ENCODE peak calls at places on chromosomes 16 and 17, in five cellular contexts. O is H1, M is HepG2, E is WTC11, A is GM12878. Z is an unnamed sample.

GRCh38 chr16:53805113-53805512 is 101.2 kb downstream of the FTO start:
- DNase-seq in A (no peak), E (no peak), O (no peak), M (no peak), Z (no peak)

GRCh38 chr17:47952181-47953021 is 5.3 kb downstream of the PRR15L start:
- DNase-seq in A (no peak), E (no peak), M (peak), O (no peak), Z (no peak)

GRCh38 chr16:50887500-50887899 is 145.6 kb downstream of the CYLD start:
- DNase-seq in O (peak), M (no peak), E (no peak), A (no peak), Z (no peak)

GRCh38 chr16:29784901-29785500 is 5.5 kb upstream of the KIF22 start:
- DNase-seq in E (peak), M (no peak), O (peak), A (no peak), Z (peak)

GRCh38 chr17:80089762-80090161 is 11.6 kb upstream of the GAA start:
- DNase-seq in A (no peak), O (no peak), M (no peak), E (no peak), Z (no peak)

GRCh38 chr16:77833906-77834599 is 45.7 kb downstream of the VAT1L start:
- DNase-seq in E (no peak), M (no peak), O (peak), A (no peak), Z (no peak)

GRCh38 chr17:3554440-3554839 is 3.2 kb downstream of the TRPV3 start:
- DNase-seq in O (no peak), A (no peak), E (no peak), M (no peak), Z (no peak)

GRCh38 chr17:17886253-17886652 is 49.5 kb upstream of the SREBF1 start:
- DNase-seq in E (no peak), M (no peak), A (no peak), O (no peak), Z (no peak)

GRCh38 chr17:63843387-63844292 is 1.2 kb upstream of the SMARCD2 start:
- DNase-seq in A (peak), M (no peak), O (no peak), E (no peak), Z (no peak)

GRCh38 chr16:58195344-58195743 is 2.6 kb downstream of the CSNK2A2 start:
- DNase-seq in O (no peak), A (no peak), M (no peak), E (no peak), Z (no peak)

GRCh38 chr17:10631048-10631700 is 25.9 kb downstream of the MYH3 start:
- DNase-seq in O (peak), M (no peak), A (no peak), E (peak), Z (peak)

GRCh38 chr17:9173386-9173983 is 152.2 kb downstream of the NTN1 start:
- DNase-seq in A (no peak), M (no peak), O (no peak), E (no peak), Z (no peak)

GRCh38 chr17:9166678-9167077 is 145.4 kb downstream of the NTN1 start:
- DNase-seq in A (no peak), E (no peak), O (no peak), M (no peak), Z (no peak)

GRCh38 chr17:9170822-9171221 is 149.5 kb downstream of the NTN1 start:
- DNase-seq in E (no peak), A (no peak), M (peak), O (no peak), Z (no peak)

GRCh38 chr17:9170336-9170735 is 149.0 kb downstream of the NTN1 start:
- DNase-seq in O (no peak), M (no peak), A (no peak), E (no peak), Z (no peak)

DNA sequence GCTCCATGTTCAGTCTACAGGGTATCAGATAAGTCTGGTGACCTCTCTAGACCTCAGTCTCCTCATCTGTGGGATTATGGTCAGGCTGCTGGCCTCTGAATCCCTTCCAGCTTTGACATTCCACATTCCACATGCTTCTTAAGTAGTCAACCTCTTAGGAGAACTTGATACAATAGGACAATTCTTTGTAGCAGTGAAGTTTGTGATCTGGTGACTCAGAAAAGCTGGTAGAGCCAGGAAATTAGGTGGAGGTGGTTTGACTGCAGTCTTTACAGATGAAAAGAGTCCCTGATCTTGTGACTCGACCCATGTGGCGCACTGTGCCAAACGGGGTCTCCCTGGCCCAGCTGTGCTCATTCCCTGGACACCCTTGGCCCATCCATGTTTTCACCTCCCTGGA is 147.8 kb downstream of the NTN1 start:
- DNase-seq in O (no peak), A (no peak), M (no peak), E (no peak), Z (no peak)
- TF ChIP-seq MAX in O (no peak), A (no peak), M (no peak), E (no peak), Z (no peak)

GRCh38 chr17:51103050-51103449 is 17.6 kb downstream of the SPAG9 start:
- DNase-seq in E (no peak), A (no peak), M (no peak), O (no peak), Z (no peak)
- TF ChIP-seq USF2 in E (no peak), A (no peak), M (no peak), O (no peak), Z (no peak)

GRCh38 chr16:56869513-56870270 is 4.7 kb downstream of the SLC12A3 start:
- DNase-seq in O (peak), A (no peak), E (peak), M (peak), Z (peak)
- TF ChIP-seq CREB1 in O (peak), A (peak), E (no peak), M (no peak), Z (no peak)

DNA sequence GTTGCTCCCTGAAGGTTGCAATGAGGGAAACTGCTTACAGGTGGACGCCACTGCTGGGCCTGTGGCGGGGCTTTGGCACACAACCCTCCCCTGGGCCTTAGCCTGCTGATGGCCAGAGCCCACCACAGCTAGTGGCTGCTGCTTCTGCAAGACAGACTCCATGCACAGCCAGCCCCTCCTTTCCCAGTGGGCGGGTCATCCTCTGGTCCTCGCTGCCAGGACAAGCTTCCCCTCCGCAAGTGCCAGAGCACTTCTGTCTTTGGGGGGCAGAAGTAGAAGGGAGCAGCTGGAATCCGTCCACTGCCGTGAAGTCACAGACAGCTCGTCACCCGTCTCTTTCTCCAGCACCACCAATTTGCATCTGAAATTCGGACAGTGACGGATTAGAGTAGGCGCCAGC is 31.2 kb upstream of the NAT9 start:
- DNase-seq in E (no peak), O (no peak), M (no peak), A (no peak), Z (no peak)
- TF ChIP-seq MAX in E (no peak), O (no peak), M (no peak), A (no peak), Z (no peak)

GRCh38 chr17:78010759-78011158 is 52.3 kb downstream of the TNRC6C start:
- DNase-seq in M (no peak), E (no peak), O (no peak), A (no peak), Z (no peak)
- TF ChIP-seq USF2 in M (no peak), E (no peak), O (no peak), A (no peak), Z (no peak)

GRCh38 chr17:44925731-44926697 is 10.7 kb upstream of the GFAP start:
- DNase-seq in M (no peak), O (no peak), A (no peak), E (no peak), Z (no peak)

GRCh38 chr17:44921122-44921882 is 6.0 kb upstream of the GFAP start:
- DNase-seq in A (no peak), E (peak), O (peak), M (no peak), Z (peak)

GRCh38 chr17:44922746-44923470 is 7.6 kb upstream of the GFAP start:
- DNase-seq in O (peak), E (no peak), M (no peak), A (no peak), Z (no peak)

GRCh38 chr17:44922136-44922535 is 6.8 kb upstream of the GFAP start:
- DNase-seq in A (no peak), O (no peak), E (no peak), M (no peak), Z (no peak)

GRCh38 chr17:44924107-44924544 is 8.8 kb upstream of the GFAP start:
- DNase-seq in O (peak), E (no peak), M (no peak), A (no peak), Z (no peak)
- TF ChIP-seq CREB1 in O (no peak), E (no peak), M (no peak), A (no peak), Z (no peak)